ENCODE peak calls at places on chromosomes 2 and 18, in eight cellular contexts. O is astrocyte of the spinal cord, B is mucosa of descending colon, Z is fibroblast of the aortic adventitia, I is IMR-90, M is foreskin fibroblast, W is left lung, U is ascending aorta. V is an unnamed sample.

GRCh38 chr2:101818531-101819451 is 121.3 kb downstream of the MAP4K4 start:
- DNase-seq in Z (peak), W (no peak), B (no peak), M (peak), U (no peak), I (peak), O (peak), V (peak)

GRCh38 chr2:134149904-134150303 is 104.0 kb upstream of the MGAT5 start:
- DNase-seq in B (no peak), U (no peak), M (no peak), W (no peak), Z (no peak), O (no peak), I (no peak), V (no peak)

GRCh38 chr2:35962585-35962984 is 393.0 kb upstream of the CRIM1 start:
- DNase-seq in I (no peak), W (no peak), Z (no peak), B (no peak), M (no peak), U (no peak), O (no peak), V (no peak)

GRCh38 chr2:119156891-119157773 is 1.4 kb downstream of the C1QL2 start:
- DNase-seq in W (peak), Z (no peak), U (no peak), B (no peak), M (no peak), I (no peak), O (no peak), V (no peak)

GRCh38 chr18:44917865-44918476 is 237.3 kb downstream of the SETBP1 start:
- DNase-seq in M (no peak), W (no peak), B (no peak), O (no peak), U (no peak), Z (no peak), I (no peak), V (no peak)

GRCh38 chr2:54455584-54456525 is at the start of gene SPTBN1:
- DNase-seq in Z (peak), B (peak), I (peak), W (peak), O (peak), U (peak), M (peak), V (peak)

GRCh38 chr2:68612765-68613519 is 30.4 kb upstream of the PROKR1 start:
- DNase-seq in M (no peak), O (no peak), I (no peak), U (no peak), Z (no peak), W (no peak), B (no peak), V (no peak)

GRCh38 chr2:74414913-74415761 is 6.3 kb downstream of the C2orf81 start:
- DNase-seq in I (no peak), Z (no peak), W (no peak), B (peak), M (peak), O (no peak), U (peak), V (no peak)

GRCh38 chr2:224987733-224988132 is 54.5 kb downstream of the DOCK10 start:
- DNase-seq in W (no peak), O (peak), U (no peak), B (no peak), M (no peak), I (peak), Z (no peak), V (no peak)

GRCh38 chr2:42047488-42048317 is at the start of gene PKDCC:
- DNase-seq in O (peak), W (peak), B (peak), I (peak), M (peak), U (peak), Z (peak), V (no peak)

GRCh38 chr2:23550553-23550952 is 165.6 kb downstream of the KLHL29 start:
- DNase-seq in W (peak), B (peak), Z (no peak), U (no peak), M (no peak), O (peak), I (peak), V (no peak)

GRCh38 chr2:191740016-191740419 is 62.1 kb downstream of the NABP1 start:
- DNase-seq in B (no peak), O (no peak), Z (no peak), W (no peak), I (no peak), U (no peak), M (no peak), V (no peak)

GRCh38 chr2:153519260-153519875 is 40.8 kb upstream of the RPRM start:
- DNase-seq in U (no peak), O (peak), B (no peak), W (no peak), I (peak), M (peak), Z (peak), V (no peak)

GRCh38 chr2:46779447-46779941 is 136.1 kb downstream of the MCFD2 start:
- DNase-seq in I (peak), W (no peak), O (peak), B (no peak), M (no peak), Z (peak), U (no peak), V (no peak)

GRCh38 chr18:11859282-11859797 is 8.1 kb downstream of the CHMP1B start:
- DNase-seq in B (no peak), M (no peak), O (no peak), I (no peak), U (no peak), W (no peak), Z (no peak), V (no peak)

GRCh38 chr2:62660087-62660486 is 45.4 kb upstream of the EHBP1 start:
- DNase-seq in B (no peak), U (no peak), W (no peak), I (no peak), Z (no peak), M (no peak), O (peak), V (no peak)

GRCh38 chr2:204046145-204046544 is 109.6 kb downstream of the ICOS start:
- DNase-seq in B (no peak), O (no peak), I (no peak), U (no peak), M (no peak), W (no peak), Z (no peak), V (no peak)

GRCh38 chr2:204051999-204052558 is 115.5 kb downstream of the ICOS start:
- DNase-seq in Z (no peak), M (no peak), U (no peak), O (no peak), B (no peak), W (no peak), I (no peak), V (no peak)

GRCh38 chr2:204049635-204050034 is 113.1 kb downstream of the ICOS start:
- DNase-seq in O (no peak), W (no peak), I (no peak), M (no peak), U (no peak), B (no peak), Z (no peak), V (no peak)

GRCh38 chr2:204050681-204051080 is 114.1 kb downstream of the ICOS start:
- DNase-seq in I (no peak), U (no peak), W (no peak), M (no peak), B (no peak), Z (no peak), O (no peak), V (no peak)

GRCh38 chr2:204051476-204051875 is 114.9 kb downstream of the ICOS start:
- DNase-seq in O (no peak), M (no peak), Z (no peak), U (no peak), B (no peak), I (no peak), W (no peak), V (no peak)
- TF ChIP-seq CTCF in O (peak), M (no peak), Z (no peak), U (no peak), B (no peak), I (no peak), W (no peak), V (peak)

GRCh38 chr2:39153312-39153711 is 32.5 kb upstream of the SOS1 start:
- DNase-seq in W (no peak), I (peak), U (no peak), O (no peak), B (no peak), M (peak), Z (peak), V (no peak)

GRCh38 chr2:39150890-39151497 is 30.1 kb upstream of the SOS1 start:
- DNase-seq in O (no peak), W (no peak), M (peak), Z (no peak), B (no peak), I (no peak), U (no peak), V (no peak)

GRCh38 chr2:39146630-39147029 is 25.8 kb upstream of the SOS1 start:
- DNase-seq in U (no peak), B (no peak), O (no peak), W (no peak), I (no peak), Z (no peak), M (no peak), V (no peak)

GRCh38 chr2:39146022-39146421 is 25.2 kb upstream of the SOS1 start:
- DNase-seq in I (no peak), O (no peak), W (no peak), B (no peak), Z (no peak), M (no peak), U (no peak), V (no peak)

DNA sequence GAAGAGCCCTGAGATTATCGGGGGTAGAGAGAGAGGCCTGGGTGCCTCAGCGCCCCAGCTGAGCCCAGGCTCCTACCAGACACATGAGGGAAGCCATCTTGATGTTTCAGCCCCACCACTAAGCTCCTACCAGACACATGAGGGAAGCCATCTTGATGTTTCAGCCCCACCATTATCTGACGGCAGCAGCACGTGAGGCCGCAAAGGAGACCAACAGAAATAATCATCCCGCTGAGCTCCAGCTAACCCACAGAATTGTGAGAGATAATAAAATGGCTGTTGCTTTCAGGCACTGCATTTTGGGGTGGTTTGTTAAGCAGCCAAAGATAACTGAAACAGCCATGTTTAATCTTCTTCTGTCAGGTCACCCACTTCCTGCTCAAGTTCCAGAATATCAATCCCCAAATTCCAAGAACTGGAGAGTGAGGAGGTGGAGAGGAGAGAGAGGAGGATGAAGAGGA is 29.3 kb upstream of the SOS1 start:
- DNase-seq in Z (no peak), I (no peak), W (no peak), O (no peak), M (no peak), B (no peak), U (no peak), V (no peak)
- H3K4me3 ChIP-seq in Z (no peak), I (no peak), W (no peak), O (no peak), M (no peak), B (no peak), U (no peak), V (no peak)

GRCh38 chr2:149125031-149125725 is 86.7 kb downstream of the LYPD6B start:
- DNase-seq in O (no peak), M (no peak), B (peak), W (no peak), Z (no peak), U (no peak), I (no peak), V (no peak)

GRCh38 chr2:149122521-149122920 is 84.0 kb downstream of the LYPD6B start:
- DNase-seq in W (no peak), Z (no peak), M (no peak), O (no peak), B (no peak), U (no peak), I (no peak), V (no peak)

GRCh38 chr2:149115781-149116180 is 77.3 kb downstream of the LYPD6B start:
- DNase-seq in I (no peak), M (no peak), W (no peak), U (no peak), O (no peak), B (no peak), Z (no peak), V (no peak)

GRCh38 chr2:149119358-149119757 is 80.9 kb downstream of the LYPD6B start:
- DNase-seq in Z (no peak), O (no peak), B (no peak), I (no peak), W (no peak), U (no peak), M (no peak), V (no peak)
- TF ChIP-seq CTCF in Z (no peak), O (no peak), B (no peak), I (no peak), W (no peak), U (no peak), M (no peak), V (no peak)

GRCh38 chr2:109613922-109614714 is at the start of the genes SEPTIN10 and SOWAHC:
- DNase-seq in O (peak), I (peak), B (peak), U (peak), W (peak), Z (peak), M (peak), V (peak)
- H3K4me3 ChIP-seq in O (peak), I (peak), B (peak), U (peak), W (peak), Z (peak), M (peak), V (peak)

GRCh38 chr2:189421644-189422043 is 19.6 kb upstream of the WDR75 start:
- DNase-seq in M (peak), B (no peak), Z (peak), W (no peak), I (peak), O (peak), U (no peak), V (peak)
- TF ChIP-seq CTCF in M (no peak), B (no peak), Z (no peak), W (no peak), I (no peak), O (peak), U (no peak), V (peak)

GRCh38 chr2:26562811-26563645 is 78.1 kb downstream of the CIB4 start:
- DNase-seq in O (peak), U (peak), Z (peak), B (no peak), I (no peak), W (peak), M (no peak), V (no peak)
- H3K4me3 ChIP-seq in O (no peak), U (peak), Z (peak), B (no peak), I (no peak), W (peak), M (no peak), V (no peak)

GRCh38 chr2:31513553-31513952 is 67.2 kb downstream of the SRD5A2 start:
- DNase-seq in I (no peak), O (no peak), M (no peak), W (no peak), Z (no peak), U (no peak), B (no peak), V (no peak)
- TF ChIP-seq CTCF in I (no peak), O (no peak), M (no peak), W (no peak), Z (no peak), U (no peak), B (no peak), V (no peak)

DNA sequence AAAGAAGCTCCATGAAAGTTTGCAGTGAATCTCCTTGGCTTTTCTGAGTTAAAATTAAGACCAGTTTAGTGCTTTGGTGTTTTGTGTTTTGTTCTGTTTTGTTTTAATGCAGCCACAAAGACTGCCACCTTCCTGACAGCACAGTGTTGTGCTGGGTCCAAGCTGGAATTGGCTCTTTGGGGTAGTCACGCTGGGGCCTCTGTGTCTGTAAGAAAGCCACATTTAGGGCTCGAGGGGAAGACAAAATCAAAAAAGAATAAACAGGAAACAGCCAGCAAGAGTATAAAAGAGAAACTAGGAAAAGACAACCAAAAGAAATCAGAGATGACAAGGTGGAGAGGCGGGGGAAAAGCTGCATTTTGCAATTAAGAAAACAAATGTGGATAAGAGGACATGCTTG is 396.3 kb downstream of the ARHGAP15 start:
- DNase-seq in B (no peak), I (no peak), M (no peak), U (no peak), O (no peak), W (peak), Z (no peak), V (no peak)
- H3K4me3 ChIP-seq in B (no peak), I (no peak), M (no peak), U (no peak), O (no peak), W (no peak), Z (no peak), V (no peak)

DNA sequence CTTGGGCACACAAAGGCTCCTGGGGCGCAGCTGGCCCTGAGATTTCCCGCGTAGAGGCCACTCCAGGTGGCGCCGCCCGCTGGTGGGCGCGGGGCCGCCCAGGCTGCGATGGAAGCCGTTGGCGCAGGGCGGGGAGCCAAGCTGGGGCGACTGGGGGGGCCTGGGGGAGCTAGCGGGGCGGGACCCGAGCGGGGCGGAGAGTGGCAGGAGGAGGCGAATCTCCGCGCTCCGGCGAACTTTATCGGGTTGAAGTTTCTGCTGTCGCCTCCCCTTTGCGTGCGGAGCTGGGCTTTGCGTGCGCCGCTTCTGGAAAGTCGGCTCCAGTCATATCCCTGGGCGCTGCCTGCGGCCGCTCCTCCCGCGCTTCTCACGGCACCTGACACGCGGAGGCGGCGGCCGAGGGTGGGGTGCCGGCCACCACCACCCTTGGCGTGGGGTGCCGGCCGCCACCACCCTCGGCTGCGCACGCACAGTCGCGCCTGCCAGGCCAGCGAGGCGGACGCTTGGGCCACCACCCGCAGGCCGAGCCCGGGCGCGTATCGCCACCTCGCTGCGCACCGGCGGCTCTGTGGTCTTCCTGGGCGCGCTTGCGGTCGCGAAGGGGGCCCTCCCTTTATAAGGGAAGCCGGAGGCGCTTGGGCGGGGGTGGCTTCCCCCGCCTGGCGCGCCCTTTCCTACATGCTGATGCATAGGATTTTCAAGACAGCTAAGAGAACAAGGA is 919 bp upstream of the CYP1B1 start:
- DNase-seq in M (peak), I (peak), W (peak), U (peak), O (peak), Z (peak), B (peak), V (no peak)
- TF ChIP-seq CTCF in M (peak), I (peak), W (no peak), U (peak), O (peak), Z (peak), B (no peak), V (peak)

GRCh38 chr2:70385204-70385603 is 83.3 kb upstream of the FAM136A start:
- DNase-seq in O (no peak), I (no peak), U (no peak), W (no peak), B (no peak), M (no peak), Z (no peak), V (no peak)

GRCh38 chr2:70381235-70381634 is 79.4 kb upstream of the FAM136A start:
- DNase-seq in M (no peak), Z (no peak), O (no peak), B (no peak), U (no peak), W (no peak), I (peak), V (no peak)

GRCh38 chr2:70380621-70381020 is 78.8 kb upstream of the FAM136A start:
- DNase-seq in M (no peak), O (no peak), I (no peak), W (no peak), U (no peak), Z (no peak), B (no peak), V (no peak)

GRCh38 chr2:70385966-70386595 is 84.2 kb upstream of the FAM136A start:
- DNase-seq in O (no peak), W (no peak), I (peak), Z (peak), B (no peak), U (no peak), M (no peak), V (no peak)

GRCh38 chr2:70381821-70382220 is 80.0 kb upstream of the FAM136A start:
- DNase-seq in O (no peak), Z (peak), W (no peak), M (no peak), B (no peak), U (no peak), I (peak), V (no peak)
- H3K4me3 ChIP-seq in O (no peak), Z (no peak), W (no peak), M (no peak), B (no peak), U (no peak), I (no peak), V (no peak)

V was measured in AG04449.